ENCODE peak calls at places on chromosomes 7 and 10, in nine cellular contexts. One of them, this sample, is unnamed.

GRCh38 chr10:70343312-70343711 is 39.1 kb downstream of the LRRC20 start:
- DNase-seq in stimulated activated CD4-positive, alpha-beta T cell treated with anti-CD3 and anti-CD28 coated beads, Interleukin-1b, Interleukin-23, amount 100 ng/mL, for 4 hours: no peak
- DNase-seq in fibroblast of lung: no peak
- DNase-seq in NCI-H2081 treated with DMSO at 0.1 percent for 48 hours: no peak
- DNase-seq in RWPE2: no peak
- DNase-seq in effector memory CD8-positive, alpha-beta T cell: no peak
- DNase-seq in fibroblast of the conjunctiva: no peak
- DNase-seq in naive thymus-derived CD8-positive, alpha-beta T cell: no peak
- DNase-seq in RWPE1: no peak
- DNase-seq in this sample: no peak

GRCh38 chr7:8639668-8640067 is 206.3 kb downstream of the NXPH1 start:
- DNase-seq in RWPE2: no peak
- DNase-seq in naive thymus-derived CD8-positive, alpha-beta T cell: no peak
- DNase-seq in stimulated activated CD4-positive, alpha-beta T cell treated with anti-CD3 and anti-CD28 coated beads, Interleukin-1b, Interleukin-23, amount 100 ng/mL, for 4 hours: no peak
- DNase-seq in RWPE1: no peak
- DNase-seq in fibroblast of the conjunctiva: no peak
- DNase-seq in fibroblast of lung: no peak
- DNase-seq in NCI-H2081 treated with DMSO at 0.1 percent for 48 hours: no peak
- DNase-seq in effector memory CD8-positive, alpha-beta T cell: no peak
- DNase-seq in this sample: no peak

GRCh38 chr7:67937717-67938191 is 941.1 kb downstream of the TYW1 start:
- DNase-seq in fibroblast of the conjunctiva: peak
- DNase-seq in RWPE2: no peak
- DNase-seq in effector memory CD8-positive, alpha-beta T cell: no peak
- DNase-seq in stimulated activated CD4-positive, alpha-beta T cell treated with anti-CD3 and anti-CD28 coated beads, Interleukin-1b, Interleukin-23, amount 100 ng/mL, for 4 hours: no peak
- DNase-seq in fibroblast of lung: peak
- DNase-seq in NCI-H2081 treated with DMSO at 0.1 percent for 48 hours: no peak
- DNase-seq in naive thymus-derived CD8-positive, alpha-beta T cell: no peak
- DNase-seq in RWPE1: peak
- DNase-seq in this sample: peak

GRCh38 chr7:154914580-154915380 is 88.1 kb downstream of the PAXIP1 start:
- DNase-seq in fibroblast of lung: no peak
- DNase-seq in RWPE1: no peak
- DNase-seq in RWPE2: no peak
- DNase-seq in fibroblast of the conjunctiva: no peak
- DNase-seq in NCI-H2081 treated with DMSO at 0.1 percent for 48 hours: no peak
- DNase-seq in naive thymus-derived CD8-positive, alpha-beta T cell: no peak
- DNase-seq in effector memory CD8-positive, alpha-beta T cell: no peak
- DNase-seq in stimulated activated CD4-positive, alpha-beta T cell treated with anti-CD3 and anti-CD28 coated beads, Interleukin-1b, Interleukin-23, amount 100 ng/mL, for 4 hours: no peak
- DNase-seq in this sample: no peak

GRCh38 chr7:101538596-101539459 is 90.3 kb downstream of the MYL10 start:
- DNase-seq in fibroblast of lung: peak
- DNase-seq in naive thymus-derived CD8-positive, alpha-beta T cell: peak
- DNase-seq in NCI-H2081 treated with DMSO at 0.1 percent for 48 hours: no peak
- DNase-seq in RWPE2: no peak
- DNase-seq in effector memory CD8-positive, alpha-beta T cell: peak
- DNase-seq in stimulated activated CD4-positive, alpha-beta T cell treated with anti-CD3 and anti-CD28 coated beads, Interleukin-1b, Interleukin-23, amount 100 ng/mL, for 4 hours: peak
- DNase-seq in RWPE1: peak
- DNase-seq in fibroblast of the conjunctiva: no peak
- DNase-seq in this sample: peak

GRCh38 chr7:20340839-20341238 is 10.1 kb downstream of the ITGB8 start:
- DNase-seq in RWPE2: peak
- DNase-seq in fibroblast of lung: no peak
- DNase-seq in stimulated activated CD4-positive, alpha-beta T cell treated with anti-CD3 and anti-CD28 coated beads, Interleukin-1b, Interleukin-23, amount 100 ng/mL, for 4 hours: no peak
- DNase-seq in RWPE1: peak
- DNase-seq in NCI-H2081 treated with DMSO at 0.1 percent for 48 hours: no peak
- DNase-seq in naive thymus-derived CD8-positive, alpha-beta T cell: no peak
- DNase-seq in effector memory CD8-positive, alpha-beta T cell: no peak
- DNase-seq in fibroblast of the conjunctiva: no peak
- DNase-seq in this sample: no peak

GRCh38 chr7:108839091-108839490 is 269.4 kb downstream of the DNAJB9 start:
- DNase-seq in NCI-H2081 treated with DMSO at 0.1 percent for 48 hours: no peak
- DNase-seq in naive thymus-derived CD8-positive, alpha-beta T cell: no peak
- DNase-seq in RWPE2: no peak
- DNase-seq in RWPE1: no peak
- DNase-seq in stimulated activated CD4-positive, alpha-beta T cell treated with anti-CD3 and anti-CD28 coated beads, Interleukin-1b, Interleukin-23, amount 100 ng/mL, for 4 hours: no peak
- DNase-seq in fibroblast of lung: peak
- DNase-seq in effector memory CD8-positive, alpha-beta T cell: no peak
- DNase-seq in fibroblast of the conjunctiva: no peak
- DNase-seq in this sample: no peak

GRCh38 chr10:103507235-103508191 is 14.0 kb downstream of the NEURL1 start:
- DNase-seq in RWPE1: no peak
- DNase-seq in stimulated activated CD4-positive, alpha-beta T cell treated with anti-CD3 and anti-CD28 coated beads, Interleukin-1b, Interleukin-23, amount 100 ng/mL, for 4 hours: no peak
- DNase-seq in fibroblast of the conjunctiva: no peak
- DNase-seq in naive thymus-derived CD8-positive, alpha-beta T cell: no peak
- DNase-seq in RWPE2: peak
- DNase-seq in NCI-H2081 treated with DMSO at 0.1 percent for 48 hours: no peak
- DNase-seq in effector memory CD8-positive, alpha-beta T cell: no peak
- DNase-seq in fibroblast of lung: no peak
- DNase-seq in this sample: no peak

GRCh38 chr7:153886506-153887391 is 165.4 kb upstream of the DPP6 start:
- DNase-seq in stimulated activated CD4-positive, alpha-beta T cell treated with anti-CD3 and anti-CD28 coated beads, Interleukin-1b, Interleukin-23, amount 100 ng/mL, for 4 hours: no peak
- DNase-seq in effector memory CD8-positive, alpha-beta T cell: no peak
- DNase-seq in RWPE1: no peak
- DNase-seq in NCI-H2081 treated with DMSO at 0.1 percent for 48 hours: no peak
- DNase-seq in naive thymus-derived CD8-positive, alpha-beta T cell: no peak
- DNase-seq in RWPE2: no peak
- DNase-seq in fibroblast of lung: no peak
- DNase-seq in fibroblast of the conjunctiva: no peak
- DNase-seq in this sample: no peak

GRCh38 chr7:134781171-134781570 is 1.7 kb downstream of the CALD1 start:
- DNase-seq in naive thymus-derived CD8-positive, alpha-beta T cell: no peak
- DNase-seq in stimulated activated CD4-positive, alpha-beta T cell treated with anti-CD3 and anti-CD28 coated beads, Interleukin-1b, Interleukin-23, amount 100 ng/mL, for 4 hours: no peak
- DNase-seq in fibroblast of lung: no peak
- DNase-seq in RWPE2: no peak
- DNase-seq in fibroblast of the conjunctiva: no peak
- DNase-seq in NCI-H2081 treated with DMSO at 0.1 percent for 48 hours: no peak
- DNase-seq in effector memory CD8-positive, alpha-beta T cell: no peak
- DNase-seq in RWPE1: no peak
- DNase-seq in this sample: no peak

GRCh38 chr7:157745721-157746709 is 409.2 kb downstream of the DNAJB6 start:
- DNase-seq in naive thymus-derived CD8-positive, alpha-beta T cell: no peak
- DNase-seq in fibroblast of lung: no peak
- DNase-seq in stimulated activated CD4-positive, alpha-beta T cell treated with anti-CD3 and anti-CD28 coated beads, Interleukin-1b, Interleukin-23, amount 100 ng/mL, for 4 hours: no peak
- DNase-seq in effector memory CD8-positive, alpha-beta T cell: no peak
- DNase-seq in RWPE1: no peak
- DNase-seq in RWPE2: no peak
- DNase-seq in NCI-H2081 treated with DMSO at 0.1 percent for 48 hours: no peak
- DNase-seq in fibroblast of the conjunctiva: no peak
- DNase-seq in this sample: no peak

GRCh38 chr10:128431083-128431482 is 304.9 kb upstream of the MKI67 start:
- DNase-seq in NCI-H2081 treated with DMSO at 0.1 percent for 48 hours: no peak
- DNase-seq in stimulated activated CD4-positive, alpha-beta T cell treated with anti-CD3 and anti-CD28 coated beads, Interleukin-1b, Interleukin-23, amount 100 ng/mL, for 4 hours: no peak
- DNase-seq in fibroblast of lung: no peak
- DNase-seq in fibroblast of the conjunctiva: no peak
- DNase-seq in effector memory CD8-positive, alpha-beta T cell: no peak
- DNase-seq in naive thymus-derived CD8-positive, alpha-beta T cell: no peak
- DNase-seq in RWPE2: no peak
- DNase-seq in RWPE1: no peak
- DNase-seq in this sample: no peak

GRCh38 chr10:102401735-102402511 is 6.4 kb downstream of the NFKB2 start:
- DNase-seq in stimulated activated CD4-positive, alpha-beta T cell treated with anti-CD3 and anti-CD28 coated beads, Interleukin-1b, Interleukin-23, amount 100 ng/mL, for 4 hours: no peak
- DNase-seq in NCI-H2081 treated with DMSO at 0.1 percent for 48 hours: no peak
- DNase-seq in fibroblast of the conjunctiva: no peak
- DNase-seq in RWPE1: peak
- DNase-seq in fibroblast of lung: no peak
- DNase-seq in RWPE2: peak
- DNase-seq in naive thymus-derived CD8-positive, alpha-beta T cell: no peak
- DNase-seq in effector memory CD8-positive, alpha-beta T cell: no peak
- DNase-seq in this sample: no peak

GRCh38 chr10:129740532-129741279 is 223.4 kb downstream of the EBF3 start:
- DNase-seq in fibroblast of lung: no peak
- DNase-seq in NCI-H2081 treated with DMSO at 0.1 percent for 48 hours: no peak
- DNase-seq in stimulated activated CD4-positive, alpha-beta T cell treated with anti-CD3 and anti-CD28 coated beads, Interleukin-1b, Interleukin-23, amount 100 ng/mL, for 4 hours: no peak
- DNase-seq in fibroblast of the conjunctiva: no peak
- DNase-seq in RWPE2: no peak
- DNase-seq in RWPE1: no peak
- DNase-seq in naive thymus-derived CD8-positive, alpha-beta T cell: no peak
- DNase-seq in effector memory CD8-positive, alpha-beta T cell: no peak
- DNase-seq in this sample: no peak

This sample was measured in NCI-H460.